ENCODE peak calls at places on chromosomes 16 and 17, in five cellular contexts. V is testis, Y is lower lobe of right lung, E is astrocyte, D is adrenal gland. R is an unnamed sample. For H3K9me3 and H3K4me1, the result is how much of the 10 kb centered on the place peaks cover.

GRCh38 chr16:90072442-90073105 is 4.6 kb downstream of the PRDM7 start:
- DNase-seq in V (no peak), Y (no peak), E (no peak), D (no peak), R (no peak)

GRCh38 chr16:56273615-56274014 is 82.3 kb downstream of the GNAO1 start:
- DNase-seq in V (no peak), Y (no peak), E (no peak), D (no peak), R (no peak)

GRCh38 chr16:28977703-28978641 is 3.4 kb downstream of the SPNS1 start:
- DNase-seq in V (no peak), Y (peak), E (no peak), D (no peak), R (no peak)

GRCh38 chr17:1764274-1764673 is 2.4 kb downstream of the SERPINF1 start:
- DNase-seq in V (peak), Y (peak), E (peak), D (no peak), R (no peak)

GRCh38 chr17:21218101-21218500 is 4.1 kb upstream of the TMEM11 start:
- DNase-seq in V (no peak), Y (no peak), E (no peak), D (no peak), R (no peak)

GRCh38 chr16:89363621-89364393 is 126.6 kb downstream of the ANKRD11 start:
- DNase-seq in V (no peak), Y (no peak), E (peak), D (no peak), R (no peak)

GRCh38 chr17:31310877-31311276 is 3.0 kb downstream of the EVI2B start:
- DNase-seq in V (no peak), Y (no peak), E (no peak), D (no peak), R (no peak)

GRCh38 chr17:38605852-38606645 is at the start of gene SRCIN1:
- DNase-seq in V (peak), Y (peak), E (no peak), D (no peak), R (no peak)

GRCh38 chr17:40502716-40503115 is 1.3 kb upstream of the TNS4 start:
- DNase-seq in V (no peak), Y (no peak), E (no peak), D (no peak), R (no peak)

GRCh38 chr17:61467416-61468262 is 15.4 kb downstream of the TBX4 start:
- DNase-seq in V (peak), Y (peak), E (peak), D (no peak), R (no peak)

GRCh38 chr16:15765880-15766279 is 90.9 kb downstream of the MYH11 start:
- DNase-seq in V (peak), Y (no peak), E (no peak), D (peak), R (no peak)

GRCh38 chr16:19831678-19832077 is 53.0 kb downstream of the GPRC5B start:
- DNase-seq in V (peak), Y (no peak), E (peak), D (peak), R (no peak)

GRCh38 chr16:79534143-79534542 is 66.4 kb downstream of the MAF start:
- DNase-seq in V (no peak), Y (no peak), E (no peak), D (no peak), R (no peak)

GRCh38 chr17:11921296-11921695 is 76.0 kb downstream of the ZNF18 start:
- DNase-seq in V (no peak), Y (no peak), E (no peak), D (no peak), R (no peak)

GRCh38 chr17:55089955-55090573 is 121.5 kb downstream of the STXBP4 start:
- DNase-seq in V (no peak), Y (no peak), E (peak), D (no peak), R (no peak)

GRCh38 chr16:31476305-31477219 is 4.6 kb downstream of the TGFB1I1 start:
- DNase-seq in V (peak), Y (peak), E (no peak), D (peak), R (no peak)

GRCh38 chr17:81049973-81050551 is 15.1 kb downstream of the BAIAP2 start:
- DNase-seq in V (no peak), Y (peak), E (peak), D (no peak), R (no peak)

GRCh38 chr17:63954402-63955063 is 18.2 kb downstream of the SCN4A start:
- DNase-seq in V (no peak), Y (no peak), E (no peak), D (no peak), R (no peak)

GRCh38 chr17:68048996-68049395 is 13.5 kb downstream of the KPNA2 start:
- DNase-seq in V (no peak), Y (no peak), E (no peak), D (no peak), R (no peak)

GRCh38 chr17:75684924-75685323 is 17.8 kb downstream of the SAP30BP start:
- DNase-seq in V (no peak), Y (peak), E (peak), D (no peak), R (no peak)

GRCh38 chr17:75622071-75622470 is 11.2 kb upstream of the SMIM5 start:
- DNase-seq in V (no peak), Y (no peak), E (no peak), D (no peak), R (no peak)

GRCh38 chr17:39899215-39899614 is 19.2 kb downstream of the GSDMB start:
- DNase-seq in V (no peak), Y (no peak), E (no peak), D (no peak), R (no peak)

GRCh38 chr17:59527325-59527917 is 38.0 kb upstream of the DHX40 start:
- DNase-seq in V (no peak), Y (no peak), E (no peak), D (no peak), R (no peak)

GRCh38 chr16:71961066-71962039 is 38.8 kb downstream of the PKD1L3 start:
- DNase-seq in V (peak), Y (peak), E (peak), D (peak), R (peak)

GRCh38 chr17:80545499-80545826 is 825 bp downstream of the RPTOR start:
- DNase-seq in V (no peak), Y (no peak), E (no peak), D (no peak), R (no peak)

GRCh38 chr17:3964203-3965122 is at the start of gene ATP2A3:
- DNase-seq in V (no peak), Y (peak), E (no peak), D (no peak), R (no peak)

GRCh38 chr17:48247603-48248002 is 140.0 kb downstream of the SNX11 start:
- DNase-seq in V (no peak), Y (no peak), E (no peak), D (no peak), R (no peak)

GRCh38 chr16:75238132-75238852 is 13.1 kb downstream of the BCAR1 start:
- DNase-seq in V (peak), Y (peak), E (peak), D (peak), R (peak)

GRCh38 chr17:56754523-56755208 is 79.1 kb downstream of the C17orf67 start:
- DNase-seq in V (no peak), Y (no peak), E (no peak), D (no peak), R (no peak)

GRCh38 chr16:81366316-81366932 is 51.7 kb downstream of the GAN start:
- DNase-seq in V (no peak), Y (no peak), E (peak), D (no peak), R (no peak)

GRCh38 chr17:78123258-78123929 is 5.2 kb downstream of the TMC6 start:
- DNase-seq in V (no peak), Y (no peak), E (no peak), D (no peak), R (no peak)

GRCh38 chr17:45060382-45060823 is 714 bp upstream of the NMT1 start:
- DNase-seq in V (no peak), Y (no peak), E (no peak), D (no peak), R (no peak)

GRCh38 chr17:77846531-77847085 is 111.9 kb upstream of the TNRC6C start:
- DNase-seq in V (no peak), Y (peak), E (no peak), D (no peak), R (no peak)

GRCh38 chr17:68656666-68657065 is 55.5 kb upstream of the FAM20A start:
- DNase-seq in V (peak), Y (no peak), E (no peak), D (no peak), R (no peak)

GRCh38 chr17:47620503-47621245 is 29.0 kb upstream of the KPNB1 start:
- DNase-seq in V (no peak), Y (no peak), E (no peak), D (no peak), R (no peak)

GRCh38 chr16:69469807-69470561 is 45.6 kb downstream of the CYB5B start:
- DNase-seq in V (no peak), Y (no peak), E (no peak), D (no peak), R (no peak)

GRCh38 chr16:85422374-85423185 is 190.5 kb upstream of the GSE1 start:
- DNase-seq in V (peak), Y (peak), E (no peak), D (no peak), R (no peak)

DNA sequence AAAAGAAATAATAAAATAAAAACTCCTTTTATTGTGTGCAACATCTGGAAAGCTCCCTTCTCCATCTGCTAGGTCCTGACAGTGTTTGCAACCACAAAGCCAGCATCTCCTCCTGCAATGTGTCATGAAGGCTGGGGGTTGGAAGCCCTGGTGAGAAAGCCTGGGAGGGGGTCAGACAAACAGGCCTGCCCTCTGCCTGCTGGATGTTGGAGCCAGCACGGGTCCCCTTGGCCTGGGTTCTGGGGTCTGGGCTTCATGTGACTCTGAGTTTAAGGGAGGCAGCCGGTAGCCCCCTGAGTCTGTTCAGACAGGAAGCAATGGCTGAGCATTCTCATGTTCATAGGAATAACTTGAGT is 33.1 kb upstream of the AXIN2 start:
- DNase-seq in V (no peak), Y (no peak), E (peak), D (no peak), R (no peak)
- TF ChIP-seq CTCF in V (no peak), Y (no peak), E (no peak), D (no peak), R (no peak)

GRCh38 chr16:1330931-1331711 is 2.3 kb upstream of the BAIAP3 start:
- DNase-seq in V (no peak), Y (no peak), E (no peak), D (no peak), R (no peak)

GRCh38 chr16:1333149-1333812 is at the start of gene BAIAP3:
- DNase-seq in V (peak), Y (no peak), E (no peak), D (peak), R (no peak)

GRCh38 chr16:1331712-1332617 is 1.5 kb upstream of the BAIAP3 start:
- DNase-seq in V (no peak), Y (peak), E (no peak), D (no peak), R (no peak)

GRCh38 chr16:1333854-1334719 is 642 bp downstream of the BAIAP3 start:
- DNase-seq in V (no peak), Y (no peak), E (no peak), D (no peak), R (no peak)

GRCh38 chr16:1332618-1333148 is 762 bp upstream of the BAIAP3 start:
- DNase-seq in V (no peak), Y (no peak), E (no peak), D (no peak), R (no peak)
- H3K9me3 ChIP-seq in V (under half), Y (under half), E (under half), D (under half), R (under half)

DNA sequence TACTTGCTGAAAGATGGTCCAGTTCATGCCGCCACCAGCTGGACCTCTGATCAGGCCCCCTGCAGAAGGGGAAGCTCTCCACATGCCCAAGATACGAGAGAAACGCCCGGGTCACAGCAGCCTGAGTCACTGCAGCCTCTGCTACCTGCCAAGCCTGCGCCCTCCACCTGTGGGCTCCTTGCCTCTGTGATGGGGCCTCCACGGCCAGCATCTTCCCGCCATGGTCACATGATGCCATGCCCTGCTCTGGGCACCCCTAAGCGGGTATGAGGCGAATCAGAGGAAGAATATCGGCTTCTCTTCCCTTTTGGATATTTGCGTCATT is 13.7 kb upstream of the KREMEN2 start:
- DNase-seq in V (no peak), Y (no peak), E (no peak), D (no peak), R (no peak)
- H3K4me1 ChIP-seq in V (under half), Y (under half), E (under half), D (under half), R (under half)

GRCh38 chr17:52378860-52379259 is 220.3 kb upstream of the CA10 start:
- DNase-seq in V (no peak), Y (no peak), E (no peak), D (no peak), R (no peak)

GRCh38 chr17:52384695-52385094 is 226.2 kb upstream of the CA10 start:
- DNase-seq in V (no peak), Y (no peak), E (no peak), D (no peak), R (no peak)

GRCh38 chr17:52388941-52389340 is 230.4 kb upstream of the CA10 start:
- DNase-seq in V (no peak), Y (no peak), E (no peak), D (no peak), R (no peak)

DNA sequence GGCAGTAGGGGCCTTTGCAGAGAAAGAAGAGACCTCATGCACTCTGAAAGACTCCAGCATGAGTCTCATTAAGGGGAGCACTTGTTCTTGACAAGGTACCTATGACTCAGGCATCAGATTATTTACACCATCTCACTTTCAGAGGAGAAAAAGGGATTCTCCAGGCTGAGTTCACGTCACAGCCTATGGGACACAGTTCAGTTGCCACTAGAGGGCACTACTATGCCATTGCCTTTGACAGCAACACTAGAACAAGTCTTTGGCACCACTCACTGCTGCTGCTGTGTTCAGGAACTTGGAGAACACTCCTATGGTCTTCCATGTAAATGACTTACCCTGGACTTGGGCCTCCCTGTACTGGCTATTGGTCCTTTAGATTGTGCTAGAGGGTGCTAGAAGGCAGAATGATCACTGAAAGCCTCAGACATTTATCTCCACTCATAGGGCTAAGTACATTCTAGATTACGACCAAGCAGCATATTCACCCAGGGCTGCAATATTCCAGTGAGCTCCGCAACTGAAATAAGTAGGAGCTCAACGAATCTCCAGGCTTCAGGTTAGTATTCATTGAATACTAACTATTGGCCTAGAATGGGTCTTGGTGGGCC is 225.1 kb upstream of the CA10 start:
- DNase-seq in V (peak), Y (no peak), E (no peak), D (peak), R (no peak)
- TF ChIP-seq CTCF in V (peak), Y (peak), E (peak), D (peak), R (peak)

GRCh38 chr16:35147556-35148504 is 1688.4 kb downstream of the TP53TG3F start:
- DNase-seq in V (no peak), Y (peak), E (no peak), D (no peak), R (no peak)
- H3K9me3 ChIP-seq in V (under half), Y (under half), E (under half), D (under half), R (under half)

R was measured in thoracic aorta.